ENCODE peak calls at places on chromosomes 12 and 14, in four cellular contexts. One of them, this sample, is unnamed.
A peak's percentile ranks its signal among the peaks of the same experiment; 100 is the strongest.

GRCh38 chr14:90970167-90970600 is 90.3 kb downstream of the RPS6KA5 start:
- DNase-seq in GM12891: no peak
- DNase-seq in K562: no peak
- DNase-seq in GM12878: no peak
- DNase-seq in this sample: no peak

GRCh38 chr14:74882103-74882920 is 596 bp downstream of the DLST start:
- DNase-seq in GM12891: no peak
- DNase-seq in K562: no peak
- DNase-seq in GM12878: no peak
- DNase-seq in this sample: peak; percentile 46

GRCh38 chr14:100386121-100386520 is 63.0 kb downstream of the SLC25A47 start:
- DNase-seq in GM12891: no peak
- DNase-seq in K562: no peak
- DNase-seq in GM12878: no peak
- DNase-seq in this sample: no peak

GRCh38 chr12:109930028-109930800 is 30.1 kb downstream of the TCHP start:
- DNase-seq in GM12878: no peak
- DNase-seq in GM12891: no peak
- DNase-seq in K562: no peak
- DNase-seq in this sample: no peak

GRCh38 chr14:34460841-34461240 is 1.2 kb downstream of the SPTSSA start:
- DNase-seq in K562: no peak
- DNase-seq in GM12891: no peak
- DNase-seq in GM12878: no peak
- DNase-seq in this sample: no peak

GRCh38 chr14:69487226-69487625 is 2.7 kb downstream of the PLEKHD1 start:
- DNase-seq in GM12891: no peak
- DNase-seq in K562: no peak
- DNase-seq in GM12878: no peak
- DNase-seq in this sample: no peak

GRCh38 chr12:113358381-113359132 is at the start of gene PLBD2:
- DNase-seq in K562: peak; percentile 99
- DNase-seq in GM12878: peak; percentile 59
- DNase-seq in GM12891: peak; percentile 99
- DNase-seq in this sample: peak; percentile 99

GRCh38 chr12:21828111-21828775 is 53.7 kb upstream of the KCNJ8 start:
- DNase-seq in GM12891: no peak
- DNase-seq in K562: no peak
- DNase-seq in GM12878: no peak
- DNase-seq in this sample: no peak

GRCh38 chr14:66330916-66331315 is 155.3 kb upstream of the CCDC196 start:
- DNase-seq in K562: no peak
- DNase-seq in GM12891: no peak
- DNase-seq in GM12878: no peak
- DNase-seq in this sample: no peak

GRCh38 chr12:111310076-111310870 is 58.6 kb downstream of the PHETA1 start:
- DNase-seq in GM12891: no peak
- DNase-seq in K562: no peak
- DNase-seq in GM12878: no peak
- DNase-seq in this sample: no peak

GRCh38 chr12:121296618-121297476 is at the start of gene CAMKK2:
- DNase-seq in K562: peak; percentile 96
- DNase-seq in GM12878: no peak
- DNase-seq in GM12891: peak; percentile 93
- DNase-seq in this sample: peak; percentile 89

GRCh38 chr12:53625373-53625945 is 723 bp downstream of the ATF7 start:
- DNase-seq in K562: no peak
- DNase-seq in GM12878: no peak
- DNase-seq in GM12891: no peak
- DNase-seq in this sample: no peak

GRCh38 chr14:68192935-68193334 is 373.4 kb downstream of the RAD51B start:
- DNase-seq in K562: no peak
- DNase-seq in GM12878: no peak
- DNase-seq in GM12891: no peak
- DNase-seq in this sample: no peak

GRCh38 chr14:92528486-92529100 is 15.0 kb downstream of the RIN3 start:
- DNase-seq in GM12891: no peak
- DNase-seq in K562: no peak
- DNase-seq in GM12878: no peak
- DNase-seq in this sample: no peak

GRCh38 chr12:12008931-12009611 is 61.7 kb upstream of the BCL2L14 start:
- DNase-seq in GM12891: no peak
- DNase-seq in GM12878: peak; percentile 86
- DNase-seq in K562: no peak
- DNase-seq in this sample: no peak

GRCh38 chr12:15538881-15539280 is 216.6 kb downstream of the PTPRO start:
- DNase-seq in GM12878: no peak
- DNase-seq in K562: no peak
- DNase-seq in GM12891: no peak
- DNase-seq in this sample: no peak

GRCh38 chr14:97380539-97380941 is 583.4 kb downstream of the VRK1 start:
- DNase-seq in GM12891: no peak
- DNase-seq in K562: no peak
- DNase-seq in GM12878: no peak
- DNase-seq in this sample: no peak

GRCh38 chr14:89185919-89186849 is 230.8 kb downstream of the FOXN3 start:
- DNase-seq in GM12878: no peak
- DNase-seq in K562: no peak
- DNase-seq in GM12891: no peak
- DNase-seq in this sample: no peak

DNA sequence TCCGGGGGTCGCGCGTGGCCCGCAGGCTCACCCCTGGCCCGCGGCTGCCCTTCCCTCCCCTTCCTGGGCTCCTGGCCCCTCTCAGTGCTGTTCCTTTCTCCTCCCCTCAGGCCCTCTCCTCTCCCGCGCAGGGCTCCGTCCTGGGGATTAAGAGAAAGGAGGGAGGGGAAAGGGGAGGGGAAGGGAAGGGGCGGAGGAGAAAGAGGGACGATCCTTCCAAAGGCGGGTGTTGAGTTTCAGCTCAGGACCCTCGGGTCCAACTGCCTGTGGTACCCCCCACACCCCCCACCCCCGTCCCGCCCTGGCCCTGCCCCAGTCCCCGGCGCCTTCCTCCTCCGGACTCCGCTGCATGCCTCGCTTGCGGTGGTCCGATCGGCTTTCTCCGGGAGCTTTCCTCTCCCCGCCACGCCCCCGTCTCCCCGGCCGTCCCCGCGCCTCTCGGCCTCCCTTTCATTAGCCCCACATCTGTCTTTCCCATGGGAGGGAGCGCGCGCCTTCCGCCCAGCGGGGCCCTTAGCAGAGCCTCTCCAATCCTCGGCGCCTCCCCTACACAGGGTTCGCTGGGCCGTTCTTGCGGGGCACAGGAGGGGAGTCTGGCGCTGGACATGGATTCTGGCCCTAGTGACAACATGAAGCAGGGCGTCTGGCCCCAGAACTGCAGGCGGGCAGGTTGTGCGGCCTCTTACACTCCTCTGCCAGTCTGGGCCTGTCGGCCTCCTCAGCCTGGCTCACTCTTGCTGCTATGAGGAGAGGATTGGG is 1.4 kb upstream of the EFS start:
- DNase-seq in GM12891: no peak
- DNase-seq in GM12878: no peak
- DNase-seq in K562: peak; percentile 39
- DNase-seq in this sample: no peak
- TF ChIP-seq POLR2A in GM12891: no peak
- TF ChIP-seq POLR2A in GM12878: no peak
- TF ChIP-seq POLR2A in K562: no peak
- TF ChIP-seq POLR2A in this sample: no peak

GRCh38 chr14:105329411-105330200 is 15.1 kb downstream of the PACS2 start:
- DNase-seq in GM12878: no peak
- DNase-seq in K562: no peak
- DNase-seq in GM12891: no peak
- DNase-seq in this sample: no peak

GRCh38 chr14:105330491-105330895 is 15.9 kb downstream of the PACS2 start:
- DNase-seq in GM12878: no peak
- DNase-seq in K562: no peak
- DNase-seq in GM12891: no peak
- DNase-seq in this sample: no peak

GRCh38 chr14:105328070-105328677 is 13.6 kb downstream of the PACS2 start:
- DNase-seq in K562: no peak
- DNase-seq in GM12891: no peak
- DNase-seq in GM12878: no peak
- DNase-seq in this sample: no peak

GRCh38 chr14:105326891-105327694 is 12.5 kb downstream of the PACS2 start:
- DNase-seq in K562: no peak
- DNase-seq in GM12891: no peak
- DNase-seq in GM12878: no peak
- DNase-seq in this sample: no peak

GRCh38 chr14:105328678-105329390 is 14.3 kb downstream of the PACS2 start:
- DNase-seq in GM12878: no peak
- DNase-seq in K562: no peak
- DNase-seq in GM12891: no peak
- DNase-seq in this sample: no peak
- TF ChIP-seq POLR2AphosphoS5 in GM12878: no peak
- TF ChIP-seq POLR2AphosphoS5 in K562: no peak
- TF ChIP-seq POLR2AphosphoS5 in GM12891: no peak
- TF ChIP-seq POLR2AphosphoS5 in this sample: no peak

GRCh38 chr12:49094104-49094948 is at the start of gene DHH:
- DNase-seq in GM12878: no peak
- DNase-seq in GM12891: no peak
- DNase-seq in K562: peak; percentile 86
- DNase-seq in this sample: no peak
- TF ChIP-seq TAF1 in GM12878: no peak
- TF ChIP-seq TAF1 in GM12891: no peak
- TF ChIP-seq TAF1 in K562: no peak
- TF ChIP-seq TAF1 in this sample: no peak

DNA sequence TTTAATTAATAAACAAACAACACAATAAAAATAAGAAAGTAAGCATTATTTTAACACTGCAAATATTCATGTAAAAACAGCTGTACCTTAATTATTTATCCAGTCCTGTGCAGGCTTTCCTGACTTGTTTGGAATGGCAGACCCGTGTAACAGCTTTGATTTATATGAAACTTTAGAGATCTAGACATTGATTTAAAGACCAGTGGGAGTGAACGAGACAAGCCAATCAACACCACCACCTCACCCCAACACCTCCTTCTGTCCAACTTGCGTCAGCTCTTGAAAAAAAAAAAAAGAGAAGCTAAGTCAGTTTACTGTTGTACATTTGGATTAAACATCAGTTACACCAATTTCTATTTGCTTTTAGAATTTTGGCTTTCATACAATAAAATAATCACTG is 22.3 kb downstream of the SLC38A4 start:
- DNase-seq in K562: no peak
- DNase-seq in GM12891: no peak
- DNase-seq in GM12878: no peak
- DNase-seq in this sample: no peak
- TF ChIP-seq POLR2A in K562: no peak
- TF ChIP-seq POLR2A in GM12891: no peak
- TF ChIP-seq POLR2A in GM12878: no peak
- TF ChIP-seq POLR2A in this sample: no peak

This sample was measured in GM12892.